ENCODE peak calls at places on chromosomes 7 and 10, in seven cellular contexts. S, K, G, H, P, O and Y are unnamed samples.

GRCh38 chr7:22127835-22128527 is 182.3 kb upstream of the CDCA7L start:
- DNase-seq in S (no peak), K (no peak), G (no peak), H (no peak), P (no peak), O (no peak), Y (no peak)

GRCh38 chr7:23184291-23184690 is 2.4 kb downstream of the NUP42 start:
- DNase-seq in S (no peak), K (no peak), G (no peak), H (no peak), P (no peak), O (no peak), Y (no peak)

GRCh38 chr10:33122014-33122788 is 164.2 kb upstream of the ITGB1 start:
- DNase-seq in S (no peak), K (no peak), G (no peak), H (no peak), P (no peak), O (peak), Y (no peak)

GRCh38 chr7:73359306-73359705 is 31.3 kb downstream of the FKBP6 start:
- DNase-seq in S (no peak), K (no peak), G (no peak), H (no peak), P (no peak), O (no peak), Y (no peak)

GRCh38 chr10:110634527-110635209 is 9.5 kb upstream of the RBM20 start:
- DNase-seq in S (peak), K (no peak), G (no peak), H (no peak), P (peak), O (no peak), Y (no peak)

GRCh38 chr10:55631071-55631654 is 729.9 kb downstream of the ZWINT start:
- DNase-seq in S (peak), K (peak), G (no peak), H (no peak), P (peak), O (peak), Y (peak)

GRCh38 chr10:79458483-79458882 is 13.1 kb upstream of the ZCCHC24 start:
- DNase-seq in S (no peak), K (no peak), G (no peak), H (no peak), P (no peak), O (no peak), Y (no peak)

GRCh38 chr7:75915416-75916156 is 631 bp downstream of the POR start:
- DNase-seq in S (peak), K (peak), G (no peak), H (peak), P (peak), O (peak), Y (no peak)

GRCh38 chr7:149753370-149754233 is 19.8 kb downstream of the ZNF467 start:
- DNase-seq in S (peak), K (no peak), G (no peak), H (no peak), P (peak), O (peak), Y (no peak)

GRCh38 chr7:55265836-55266235 is 99.3 kb upstream of the LANCL2 start:
- DNase-seq in S (no peak), K (no peak), G (no peak), H (no peak), P (no peak), O (no peak), Y (peak)

GRCh38 chr10:100656479-100656878 is 88.9 kb upstream of the PAX2 start:
- DNase-seq in S (no peak), K (no peak), G (no peak), H (no peak), P (no peak), O (peak), Y (peak)

GRCh38 chr10:35875281-35875680 is 233.2 kb upstream of the FZD8 start:
- DNase-seq in S (no peak), K (no peak), G (no peak), H (no peak), P (no peak), O (peak), Y (no peak)

GRCh38 chr10:26725837-26726727 is 28.6 kb downstream of the PDSS1 start:
- DNase-seq in S (no peak), K (peak), G (no peak), H (peak), P (no peak), O (peak), Y (peak)

GRCh38 chr7:13992621-13992982 is 3.1 kb upstream of the ETV1 start:
- DNase-seq in S (no peak), K (no peak), G (no peak), H (no peak), P (no peak), O (no peak), Y (no peak)

GRCh38 chr7:50474382-50475155 is 24.4 kb upstream of the FIGNL1 start:
- DNase-seq in S (no peak), K (no peak), G (no peak), H (no peak), P (no peak), O (no peak), Y (no peak)

GRCh38 chr7:127598318-127598717 is 4.8 kb downstream of the FSCN3 start:
- DNase-seq in S (no peak), K (no peak), G (no peak), H (no peak), P (no peak), O (no peak), Y (no peak)

GRCh38 chr7:29078286-29078685 is 68.1 kb downstream of the CPVL start:
- DNase-seq in S (no peak), K (no peak), G (no peak), H (no peak), P (no peak), O (no peak), Y (peak)

GRCh38 chr7:145692237-145692950 is 424.2 kb upstream of the CNTNAP2 start:
- DNase-seq in S (peak), K (no peak), G (no peak), H (no peak), P (no peak), O (peak), Y (no peak)

GRCh38 chr10:60644436-60645130 is 133.7 kb upstream of the CDK1 start:
- DNase-seq in S (no peak), K (no peak), G (no peak), H (no peak), P (no peak), O (no peak), Y (no peak)

GRCh38 chr7:98617051-98617959 is at the start of gene NPTX2:
- DNase-seq in S (peak), K (no peak), G (peak), H (no peak), P (no peak), O (no peak), Y (no peak)